ENCODE peak calls at places on chromosome 1, in ten cellular contexts. V is lung; S is tibial nerve; U is CD8-positive, alpha-beta T cell; I is left lung; T is left ventricle myocardium inferior; X is heart right ventricle; Y is ovary; L is neuronal stem cell; M is small intestine. H is an unnamed sample.

GRCh38 chr1:222697858-222698257 is 14.4 kb downstream of the AIDA start:
- DNase-seq in V (no peak), S (no peak), U (no peak), I (no peak), T (no peak), X (no peak), Y (no peak), L (no peak), M (no peak), H (no peak)

GRCh38 chr1:161137881-161138280 is 5.4 kb upstream of the DEDD start:
- DNase-seq in V (no peak), S (no peak), U (no peak), I (no peak), T (no peak), X (no peak), Y (no peak), L (no peak), M (no peak), H (no peak)

GRCh38 chr1:183180634-183181056 is 5.4 kb upstream of the LAMC2 start:
- DNase-seq in V (peak; percentile 34), S (no peak), U (no peak), I (no peak), T (peak; percentile 43), X (peak; percentile 71), Y (no peak), L (no peak), M (no peak), H (no peak)

GRCh38 chr1:156776942-156777341 is 9.6 kb downstream of the PRCC start:
- DNase-seq in V (no peak), S (no peak), U (no peak), I (no peak), T (no peak), X (no peak), Y (no peak), L (no peak), M (no peak), H (no peak)

GRCh38 chr1:6673816-6674398 is 27.7 kb downstream of the DNAJC11 start:
- DNase-seq in V (no peak), S (no peak), U (no peak), I (no peak), T (no peak), X (no peak), Y (no peak), L (no peak), M (no peak), H (no peak)

GRCh38 chr1:180386740-180387367 is 115.5 kb downstream of the ACBD6 start:
- DNase-seq in V (no peak), S (no peak), U (no peak), I (no peak), T (no peak), X (no peak), Y (no peak), L (no peak), M (no peak), H (no peak)

GRCh38 chr1:56585985-56586384 is 6.6 kb upstream of the PLPP3 start:
- DNase-seq in V (no peak), S (no peak), U (no peak), I (no peak), T (no peak), X (no peak), Y (no peak), L (no peak), M (no peak), H (no peak)

GRCh38 chr1:111880866-111881837 is 108.3 kb downstream of the KCND3 start:
- DNase-seq in V (no peak), S (no peak), U (no peak), I (no peak), T (peak; percentile 41), X (peak; percentile 52), Y (no peak), L (no peak), M (no peak), H (no peak)

GRCh38 chr1:26999440-26999987 is 6.0 kb downstream of the TRNP1 start:
- DNase-seq in V (peak; percentile 85), S (peak; percentile 50), U (no peak), I (no peak), T (peak; percentile 78), X (peak; percentile 78), Y (peak; percentile 41), L (peak; percentile 59), M (no peak), H (no peak)

GRCh38 chr1:223775711-223776074 is 63.4 kb downstream of the CAPN2 start:
- DNase-seq in V (no peak), S (no peak), U (no peak), I (no peak), T (no peak), X (no peak), Y (no peak), L (no peak), M (no peak), H (no peak)
- H3K4me1 ChIP-seq in V (peaks cover 13% of the 10 kb centered on the region), S (peaks cover 10% of the 10 kb centered on the region), U (no peaks in the 10 kb centered on the region), I (peaks cover 19% of the 10 kb centered on the region), T (peaks cover 73% of the 10 kb centered on the region), X (peaks cover 30% of the 10 kb centered on the region), Y (peaks cover 10% of the 10 kb centered on the region), L (peaks cover 3% of the 10 kb centered on the region), M (peaks cover 3% of the 10 kb centered on the region), H (peaks cover 18% of the 10 kb centered on the region)

GRCh38 chr1:48953617-48954016 is 176.9 kb upstream of the BEND5 start:
- DNase-seq in V (no peak), S (no peak), U (no peak), I (no peak), T (no peak), X (no peak), Y (no peak), L (no peak), M (no peak), H (no peak)
- H3K9me3 ChIP-seq in V (no peaks in the 10 kb centered on the region), S (no peaks in the 10 kb centered on the region), U (no peaks in the 10 kb centered on the region), I (no peaks in the 10 kb centered on the region), T (no peaks in the 10 kb centered on the region), X (no peaks in the 10 kb centered on the region), Y (no peaks in the 10 kb centered on the region), L (no peaks in the 10 kb centered on the region), M (no peaks in the 10 kb centered on the region), H (no peaks in the 10 kb centered on the region)

GRCh38 chr1:114152211-114153050 is 1.2 kb downstream of the SYT6 start:
- DNase-seq in V (peak; percentile 40), S (no peak), U (no peak), I (peak; percentile 87), T (peak; percentile 33), X (peak; percentile 10), Y (peak; percentile 37), L (no peak), M (peak; percentile 4), H (no peak)

GRCh38 chr1:114154963-114155322 is 1.3 kb upstream of the SYT6 start:
- DNase-seq in V (no peak), S (no peak), U (no peak), I (peak; percentile 72), T (no peak), X (no peak), Y (no peak), L (no peak), M (no peak), H (peak; percentile 5)

GRCh38 chr1:114153621-114154145 is at the start of gene SYT6:
- DNase-seq in V (no peak), S (no peak), U (no peak), I (peak; percentile 77), T (no peak), X (no peak), Y (no peak), L (no peak), M (no peak), H (no peak)

GRCh38 chr1:114154146-114154962 is 685 bp upstream of the SYT6 start:
- DNase-seq in V (no peak), S (no peak), U (no peak), I (no peak), T (no peak), X (no peak), Y (no peak), L (no peak), M (no peak), H (peak; percentile 6)

DNA sequence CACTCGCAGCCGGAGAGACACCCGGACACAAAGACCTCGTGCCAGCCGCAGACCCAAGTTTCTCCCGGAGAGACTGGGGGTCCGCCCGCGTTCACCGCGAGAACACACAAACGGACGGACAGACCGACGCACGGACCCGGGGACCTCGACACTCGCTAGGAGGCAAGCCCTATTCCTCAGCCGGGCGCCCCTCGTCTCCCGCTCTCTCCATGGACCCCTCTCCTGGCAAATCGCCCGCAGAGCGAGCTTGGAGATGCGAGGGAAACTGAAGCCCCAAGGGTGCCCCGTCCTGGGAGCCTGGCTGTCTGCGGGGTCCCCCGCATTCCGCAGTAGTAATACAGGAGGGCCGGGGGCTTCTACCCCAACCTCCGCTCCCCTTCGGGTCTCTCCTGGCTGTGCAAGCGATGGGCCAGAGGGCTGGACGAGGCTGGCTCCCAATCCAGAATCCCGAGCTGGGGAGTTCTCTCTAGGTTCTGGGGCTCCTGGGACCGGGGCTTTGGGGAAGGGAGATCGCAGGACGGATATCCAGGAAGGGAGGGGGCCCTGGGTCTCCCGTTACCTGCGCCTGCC is 533 bp downstream of the SYT6 start:
- DNase-seq in V (no peak), S (no peak), U (no peak), I (peak; percentile 75), T (no peak), X (no peak), Y (peak; percentile 27), L (no peak), M (no peak), H (no peak)
- H3K4me1 ChIP-seq in V (no peaks in the 10 kb centered on the region), S (peaks cover 28% of the 10 kb centered on the region), U (peaks cover 23% of the 10 kb centered on the region), I (peaks cover 19% of the 10 kb centered on the region), T (peaks cover 33% of the 10 kb centered on the region), X (peaks cover 33% of the 10 kb centered on the region), Y (peaks cover 11% of the 10 kb centered on the region), L (peaks cover 27% of the 10 kb centered on the region), M (peaks cover 3% of the 10 kb centered on the region), H (peaks cover 19% of the 10 kb centered on the region)

GRCh38 chr1:2966940-2967725 is 54.1 kb upstream of the ACTRT2 start:
- DNase-seq in V (no peak), S (no peak), U (no peak), I (peak; percentile 76), T (peak; percentile 5), X (no peak), Y (no peak), L (no peak), M (no peak), H (no peak)

GRCh38 chr1:2969870-2970291 is 51.4 kb upstream of the ACTRT2 start:
- DNase-seq in V (no peak), S (no peak), U (no peak), I (peak; percentile 74), T (no peak), X (no peak), Y (no peak), L (no peak), M (no peak), H (no peak)

GRCh38 chr1:2967881-2968280 is 53.4 kb upstream of the ACTRT2 start:
- DNase-seq in V (no peak), S (no peak), U (no peak), I (peak; percentile 48), T (no peak), X (no peak), Y (no peak), L (no peak), M (no peak), H (no peak)

GRCh38 chr1:2969011-2969869 is 52.0 kb upstream of the ACTRT2 start:
- DNase-seq in V (no peak), S (no peak), U (no peak), I (peak; percentile 62), T (no peak), X (no peak), Y (no peak), L (no peak), M (no peak), H (no peak)

DNA sequence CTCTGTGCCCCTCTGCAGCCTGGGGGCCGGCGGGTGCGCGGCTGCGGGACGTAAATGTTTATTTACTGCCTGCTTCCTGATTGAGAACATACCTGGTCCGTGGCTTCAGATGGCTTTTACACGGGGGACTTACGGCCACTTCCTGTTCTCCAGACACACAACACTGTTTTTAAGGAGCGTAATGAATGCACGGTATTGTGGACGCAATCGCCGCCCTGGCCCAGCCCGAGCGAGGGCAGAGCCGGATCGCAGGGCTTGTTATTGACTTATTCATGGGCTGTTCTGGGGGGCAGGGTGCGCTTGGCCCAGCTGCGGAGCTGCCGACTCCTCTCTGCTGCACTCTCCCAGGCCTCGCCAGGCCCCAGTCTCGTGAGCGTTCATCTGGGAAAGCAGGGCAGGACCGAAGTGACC is 52.8 kb upstream of the ACTRT2 start:
- DNase-seq in V (no peak), S (no peak), U (no peak), I (peak; percentile 61), T (no peak), X (no peak), Y (no peak), L (no peak), M (peak; percentile 18), H (no peak)
- H3K9me3 ChIP-seq in V (no peaks in the 10 kb centered on the region), S (no peaks in the 10 kb centered on the region), U (no peaks in the 10 kb centered on the region), I (no peaks in the 10 kb centered on the region), T (no peaks in the 10 kb centered on the region), X (no peaks in the 10 kb centered on the region), Y (no peaks in the 10 kb centered on the region), L (no peaks in the 10 kb centered on the region), M (no peaks in the 10 kb centered on the region), H (no peaks in the 10 kb centered on the region)

H was measured in CD8-positive, alpha-beta memory T cell.